ENCODE peak calls at places on chromosomes 7 and 10, in five cellular contexts. T, K, H, F and P are unnamed samples.

GRCh38 chr10:58179238-58179637 is 88.5 kb downstream of the IPMK start:
- DNase-seq in K (peak), T (no peak), H (no peak), F (peak), P (no peak)

GRCh38 chr7:133742709-133743538 is 384.2 kb upstream of the LRGUK start:
- DNase-seq in H (no peak), F (peak), T (no peak), K (peak), P (peak)

GRCh38 chr7:64888901-64889685 is 14.0 kb upstream of the ZNF273 start:
- DNase-seq in T (no peak), H (no peak), F (peak), K (no peak), P (no peak)

GRCh38 chr10:3783721-3784432 is 1.1 kb downstream of the KLF6 start:
- DNase-seq in T (peak), H (peak), F (peak), K (peak), P (peak)

GRCh38 chr7:149824301-149824741 is 13.9 kb upstream of the ZNF862 start:
- DNase-seq in T (no peak), F (no peak), H (no peak), K (no peak), P (no peak)

GRCh38 chr10:112366992-112367391 is 6.9 kb upstream of the ACSL5 start:
- DNase-seq in F (peak), H (no peak), K (no peak), T (peak), P (no peak)

GRCh38 chr10:113854757-113855626 is 531 bp downstream of the NHLRC2 start:
- DNase-seq in H (no peak), K (peak), F (peak), T (peak), P (peak)

GRCh38 chr7:69373171-69374035 is 224.9 kb upstream of the AUTS2 start:
- DNase-seq in K (no peak), H (no peak), F (peak), T (no peak), P (peak)

GRCh38 chr7:73802459-73802858 is 28.3 kb upstream of the CLDN4 start:
- DNase-seq in K (no peak), H (no peak), F (no peak), T (no peak), P (no peak)

GRCh38 chr7:24406053-24406561 is 122.1 kb downstream of the NPY start:
- DNase-seq in T (peak), H (no peak), K (no peak), F (no peak), P (no peak)

GRCh38 chr10:86946215-86947170 is 10.9 kb downstream of the MMRN2 start:
- DNase-seq in H (no peak), K (no peak), T (peak), F (no peak), P (no peak)

GRCh38 chr7:130409067-130409721 is 28.9 kb downstream of the CPA1 start:
- DNase-seq in F (peak), T (no peak), H (no peak), K (peak), P (no peak)

GRCh38 chr10:9951481-9952257 is 1066.0 kb upstream of the CELF2 start:
- DNase-seq in H (no peak), T (no peak), K (peak), F (peak), P (no peak)

GRCh38 chr10:73857446-73857845 is 16.9 kb downstream of the CAMK2G start:
- DNase-seq in F (no peak), H (no peak), K (no peak), T (no peak), P (no peak)

GRCh38 chr7:30412810-30413504 is 65.6 kb downstream of the NOD1 start:
- DNase-seq in F (peak), T (peak), H (peak), K (peak), P (peak)

GRCh38 chr10:29022513-29022912 is 266.4 kb upstream of the LYZL1 start:
- DNase-seq in H (no peak), F (no peak), T (no peak), K (no peak), P (peak)

GRCh38 chr10:119120413-119120867 is 16.5 kb downstream of the DENND10 start:
- DNase-seq in H (no peak), F (peak), K (peak), T (no peak), P (no peak)

GRCh38 chr7:133679977-133680376 is 427.1 kb downstream of the EXOC4 start:
- DNase-seq in F (no peak), K (no peak), T (no peak), H (no peak), P (no peak)

GRCh38 chr7:99975782-99976521 is at the start of gene AZGP1:
- DNase-seq in T (no peak), H (no peak), F (no peak), K (no peak), P (no peak)

GRCh38 chr7:123682690-123683089 is 27.0 kb downstream of the LMOD2 start:
- DNase-seq in T (no peak), F (peak), H (peak), K (peak), P (peak)

GRCh38 chr10:88459523-88459922 is 123.6 kb downstream of the RNLS start:
- DNase-seq in F (no peak), T (no peak), H (no peak), K (no peak), P (no peak)

GRCh38 chr10:68811367-68812009 is 15.8 kb upstream of the STOX1 start:
- DNase-seq in H (no peak), K (no peak), F (no peak), T (no peak), P (no peak)

GRCh38 chr10:110500515-110500905 is 2.8 kb downstream of the DUSP5 start:
- DNase-seq in H (no peak), K (peak), T (no peak), F (peak), P (peak)

GRCh38 chr7:34093276-34093675 is 187.9 kb downstream of the BMPER start:
- DNase-seq in T (no peak), F (no peak), H (no peak), K (no peak), P (no peak)

DNA sequence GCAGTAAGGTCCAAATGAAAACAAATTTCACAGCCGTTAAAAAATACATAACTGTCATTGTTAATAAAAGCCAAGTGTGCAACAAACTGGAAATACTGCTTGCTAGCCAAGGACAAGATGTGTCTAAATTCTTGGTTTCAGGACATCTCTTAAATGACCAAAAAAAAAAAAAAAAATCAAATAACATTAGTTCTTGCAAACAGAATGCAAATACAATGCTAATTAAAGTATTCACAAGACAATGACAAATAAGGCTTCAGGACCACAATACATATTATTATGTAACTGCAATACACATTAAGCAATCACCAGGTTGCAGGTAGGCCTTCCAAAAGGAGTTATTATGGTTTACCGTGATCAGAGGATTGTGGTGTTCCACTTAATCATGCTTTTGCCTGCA is 3.6 kb downstream of the ARHGAP21 start:
- DNase-seq in F (no peak), H (no peak), K (no peak), T (no peak), P (no peak)
- H3K4ac ChIP-seq in F (no peak), H (no peak), K (peak), T (no peak), P (no peak)

GRCh38 chr7:116524221-116524608 is 621 bp upstream of the CAV1 start:
- DNase-seq in F (no peak), K (no peak), H (no peak), T (no peak), P (no peak)

GRCh38 chr7:116524609-116525297 is at the start of gene CAV1:
- DNase-seq in F (peak), H (no peak), K (peak), T (peak), P (peak)

GRCh38 chr7:116525913-116526857 is 1.3 kb downstream of the CAV1 start:
- DNase-seq in H (peak), F (peak), T (peak), K (peak), P (peak)

GRCh38 chr7:116526897-116527296 is 2.1 kb downstream of the CAV1 start:
- DNase-seq in T (no peak), H (no peak), K (no peak), F (peak), P (no peak)

DNA sequence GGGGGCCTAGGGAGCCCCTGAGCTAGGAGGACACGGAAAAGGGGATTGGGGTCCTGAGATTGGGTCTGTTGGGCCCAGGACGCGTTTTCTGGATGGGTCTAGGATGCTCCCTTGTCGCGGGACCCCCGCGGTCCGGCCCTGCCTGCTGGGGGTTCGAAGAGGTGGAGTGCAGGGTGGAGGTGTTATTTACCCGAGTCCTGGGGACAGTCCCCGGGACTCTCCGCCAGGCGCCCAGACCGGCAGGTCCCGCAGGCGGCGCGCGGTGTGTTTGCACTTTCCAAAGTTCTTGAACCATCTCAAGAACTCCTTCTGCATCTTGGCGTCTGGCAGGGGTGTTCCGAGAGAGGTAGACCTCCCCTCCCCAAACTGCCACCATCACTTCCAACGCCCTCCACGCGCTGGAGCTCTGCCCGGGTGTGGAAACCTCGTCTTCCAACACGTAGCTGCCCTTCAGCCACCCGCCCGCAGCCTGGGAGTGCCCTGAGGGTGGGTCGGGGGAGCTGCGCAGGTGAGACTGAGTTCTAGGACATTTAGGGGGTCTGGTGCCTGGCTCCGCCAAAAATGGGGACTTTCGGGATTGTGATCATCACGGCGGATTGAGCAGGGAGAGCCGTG is 569 bp downstream of the CAV1 start:
- DNase-seq in K (no peak), T (peak), H (no peak), F (peak), P (peak)
- H2BK120ac ChIP-seq in K (peak), T (no peak), H (peak), F (peak), P (no peak)

GRCh38 chr10:71249996-71250395 is 37.6 kb downstream of the UNC5B start:
- DNase-seq in F (no peak), K (no peak), T (no peak), H (no peak), P (no peak)

GRCh38 chr10:71245420-71246325 is 33.3 kb downstream of the UNC5B start:
- DNase-seq in F (no peak), H (no peak), K (no peak), T (no peak), P (no peak)

GRCh38 chr10:71247306-71247705 is 34.9 kb downstream of the UNC5B start:
- DNase-seq in F (no peak), T (no peak), H (no peak), K (no peak), P (no peak)

GRCh38 chr10:71246591-71247143 is 34.3 kb downstream of the UNC5B start:
- DNase-seq in F (no peak), H (no peak), K (no peak), T (no peak), P (no peak)

DNA sequence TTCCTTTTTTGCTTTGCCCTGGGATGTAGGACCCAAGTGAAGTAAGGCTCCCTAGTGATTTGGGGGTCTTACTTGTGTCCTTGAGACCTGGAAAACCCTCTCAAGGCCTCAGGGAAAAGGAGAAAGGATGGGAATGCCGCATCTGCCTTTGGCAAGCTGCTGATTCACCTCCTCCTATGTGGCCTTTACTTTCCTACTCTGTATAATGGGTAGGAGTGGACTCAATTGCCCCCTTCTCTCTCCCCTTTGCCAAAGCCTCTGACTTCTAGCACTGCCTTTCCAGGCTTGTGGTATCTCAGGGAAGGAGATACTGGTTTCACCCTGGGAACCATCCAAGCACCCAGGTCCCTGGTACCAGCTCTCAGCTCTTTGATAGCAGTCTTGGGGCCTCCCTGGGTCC is 35.4 kb downstream of the UNC5B start:
- DNase-seq in F (no peak), T (no peak), H (no peak), K (no peak), P (no peak)
- H2BK5ac ChIP-seq in F (no peak), T (no peak), H (no peak), K (no peak), P (no peak)

DNA sequence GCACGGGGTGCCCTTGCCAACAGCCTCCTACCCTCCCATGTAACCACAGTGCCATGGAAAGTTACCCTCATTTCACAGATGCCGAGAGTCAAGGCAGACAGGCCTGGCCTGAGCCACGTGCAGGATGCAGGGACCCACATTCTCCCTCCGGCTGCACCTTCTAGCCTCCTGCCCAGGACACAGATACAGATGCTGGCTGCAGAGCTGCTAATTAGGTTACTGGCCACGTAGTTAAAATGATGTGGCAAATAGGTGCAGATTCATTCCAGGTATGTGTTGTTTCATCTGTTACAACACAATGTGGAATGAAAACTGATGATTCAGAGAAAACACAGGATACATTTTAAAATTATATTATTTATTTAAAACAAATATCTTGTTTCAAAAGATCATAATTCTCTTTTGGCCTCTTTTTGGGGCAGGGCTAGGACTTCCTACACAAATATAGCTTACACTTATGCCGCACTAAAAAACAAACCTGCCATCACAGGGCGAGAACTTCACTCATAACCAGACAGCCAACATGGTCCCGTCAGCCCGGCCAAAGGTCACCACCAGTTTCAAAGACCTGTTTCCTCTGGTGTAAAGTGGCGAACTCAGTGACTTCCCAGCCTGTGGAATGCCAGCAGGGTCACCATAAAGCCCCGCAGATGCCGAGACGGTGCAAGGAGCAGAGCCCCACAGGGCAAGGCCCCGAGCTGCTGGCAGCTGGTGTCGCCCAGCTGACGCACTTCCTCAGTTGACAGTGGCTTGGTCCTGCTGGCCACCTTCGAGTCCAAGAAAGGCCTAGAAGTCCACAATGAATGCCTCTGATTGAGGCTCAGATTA is 83.5 kb downstream of the TNS3 start:
- DNase-seq in K (no peak), F (no peak), H (no peak), T (no peak), P (no peak)
- H3K4ac ChIP-seq in K (no peak), F (peak), H (no peak), T (no peak), P (no peak)

GRCh38 chr10:89643812-89644690 is 991 bp downstream of the PANK1 start:
- DNase-seq in F (peak), H (peak), K (peak), T (peak), P (peak)
- H2BK120ac ChIP-seq in F (no peak), H (peak), K (peak), T (no peak), P (peak)

GRCh38 chr10:123512881-123513822 is 153.0 kb upstream of the GPR26 start:
- DNase-seq in T (no peak), K (no peak), H (no peak), F (no peak), P (peak)
- H2BK5ac ChIP-seq in T (no peak), K (no peak), H (no peak), F (no peak), P (peak)

GRCh38 chr7:101863598-101863997 is 46.2 kb downstream of the CUX1 start:
- DNase-seq in T (no peak), F (no peak), H (no peak), K (no peak), P (no peak)

GRCh38 chr7:101864039-101864438 is 46.6 kb downstream of the CUX1 start:
- DNase-seq in T (no peak), F (no peak), H (no peak), K (no peak), P (no peak)

GRCh38 chr7:101860316-101861222 is 43.1 kb downstream of the CUX1 start:
- DNase-seq in H (no peak), T (no peak), F (no peak), K (no peak), P (no peak)

GRCh38 chr7:101861223-101861775 is 43.9 kb downstream of the CUX1 start:
- DNase-seq in T (no peak), H (no peak), K (no peak), F (no peak), P (no peak)

DNA sequence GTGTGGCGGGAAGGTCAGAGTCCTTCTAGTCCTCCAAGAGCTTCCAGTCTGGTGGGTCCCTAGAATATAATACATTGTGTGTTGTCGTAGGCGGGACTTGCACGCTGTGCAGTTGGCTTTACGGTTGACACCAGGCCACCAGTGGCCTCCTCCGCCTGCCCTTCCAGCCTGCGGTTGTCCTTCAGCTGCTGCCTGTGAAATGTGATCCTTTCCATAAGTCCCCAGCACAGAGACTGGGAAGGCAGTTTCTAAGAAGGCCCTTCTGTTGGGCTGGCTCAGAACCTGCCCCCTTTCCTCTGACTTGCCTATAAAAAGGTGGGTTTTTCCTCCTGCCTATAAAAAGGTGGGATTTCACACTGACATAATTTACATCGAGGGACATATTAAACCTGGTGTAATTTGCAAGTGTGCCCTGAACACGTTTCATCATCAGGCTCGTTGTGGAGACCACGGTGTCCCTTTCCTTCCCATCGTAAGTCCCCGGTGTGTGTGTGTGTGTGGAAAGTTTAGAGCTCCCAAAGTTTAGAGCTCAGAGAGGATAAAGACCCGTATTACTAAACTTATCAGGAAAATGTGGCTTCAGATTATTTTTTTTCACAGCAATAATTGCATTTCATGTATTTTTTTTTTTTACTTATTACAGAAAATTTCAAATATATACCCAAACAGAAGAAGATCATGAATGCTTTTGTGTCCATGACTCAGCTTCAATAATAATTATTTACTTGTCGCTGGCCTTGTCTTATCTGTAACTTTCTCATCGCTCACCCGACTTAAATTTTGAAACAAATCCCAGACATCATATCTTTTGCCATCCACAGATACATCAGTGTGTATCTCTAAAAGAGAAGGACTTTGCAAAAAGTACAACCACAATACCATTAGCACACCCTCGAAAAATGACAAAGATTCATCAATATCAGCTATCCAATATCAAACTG is 45.1 kb downstream of the CUX1 start:
- DNase-seq in T (no peak), F (peak), K (peak), H (no peak), P (peak)
- H3K4ac ChIP-seq in T (no peak), F (no peak), K (peak), H (no peak), P (no peak)

GRCh38 chr10:77687018-77687417 is 49.4 kb upstream of the KCNMA1 start:
- DNase-seq in F (no peak), T (no peak), H (no peak), K (no peak), P (peak)
- H2BK120ac ChIP-seq in F (no peak), T (no peak), H (no peak), K (no peak), P (no peak)

DNA sequence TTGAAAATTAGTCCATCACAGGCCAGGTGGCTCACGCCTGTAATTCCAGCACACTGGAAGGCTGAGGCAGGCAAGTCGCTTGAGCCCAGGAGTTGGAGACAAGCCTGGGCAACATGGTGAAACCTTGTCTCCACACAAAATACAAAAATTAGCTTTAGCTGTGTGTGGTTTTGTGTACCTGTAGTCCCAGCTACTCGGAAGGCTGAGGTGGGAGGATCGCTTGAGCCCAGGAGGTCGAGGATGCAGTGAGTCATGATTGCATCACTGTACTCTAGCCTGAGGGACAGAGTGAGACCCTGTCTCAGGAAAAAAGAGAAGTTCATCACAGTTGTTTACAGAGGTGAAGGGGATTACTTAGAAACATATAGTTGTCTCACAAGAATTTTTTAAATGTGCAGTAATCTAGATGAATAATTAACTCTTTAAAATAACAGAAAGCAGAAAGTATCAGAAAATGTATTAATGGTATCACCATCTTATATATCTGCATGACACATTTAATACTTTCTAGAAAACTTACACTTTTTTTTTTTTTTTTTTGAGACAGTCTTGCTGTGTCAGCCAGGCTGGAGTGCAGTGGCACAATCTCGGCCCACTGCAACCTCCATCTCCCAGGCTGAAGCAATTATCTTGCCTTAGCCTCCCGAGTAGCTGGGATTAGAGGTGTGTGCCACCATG is 8.9 kb downstream of the LCOR start:
- DNase-seq in K (peak), F (peak), H (no peak), T (no peak), P (peak)
- H2BK5ac ChIP-seq in K (peak), F (no peak), H (no peak), T (no peak), P (no peak)